ENCODE peak calls at places on chromosomes 1 and 21, in four cellular contexts. One of them, this sample, is unnamed. For H4K20me1, the result is how much of the 10 kb centered on the place peaks cover.

GRCh38 chr1:21106709-21107108 is 70.0 kb downstream of the EIF4G3 start:
- DNase-seq in GM23338: no peak
- DNase-seq in fibroblast of lung: no peak
- DNase-seq in hepatocyte: no peak
- DNase-seq in this sample: no peak

GRCh38 chr1:150185481-150185880 is 35.8 kb downstream of the PLEKHO1 start:
- DNase-seq in fibroblast of lung: no peak
- DNase-seq in GM23338: no peak
- DNase-seq in hepatocyte: no peak
- DNase-seq in this sample: no peak

GRCh38 chr1:245687636-245688535 is 533.1 kb downstream of the KIF26B start:
- DNase-seq in fibroblast of lung: peak
- DNase-seq in hepatocyte: no peak
- DNase-seq in GM23338: peak
- DNase-seq in this sample: no peak

GRCh38 chr21:34227386-34227852 is 136.4 kb upstream of the KCNE2 start:
- DNase-seq in fibroblast of lung: peak
- DNase-seq in hepatocyte: peak
- DNase-seq in GM23338: no peak
- DNase-seq in this sample: no peak

GRCh38 chr1:206583461-206584264 is 28.6 kb downstream of the EIF2D start:
- DNase-seq in fibroblast of lung: peak
- DNase-seq in GM23338: peak
- DNase-seq in hepatocyte: peak
- DNase-seq in this sample: peak

GRCh38 chr1:10663668-10664035 is 132.8 kb downstream of the CASZ1 start:
- DNase-seq in GM23338: peak
- DNase-seq in fibroblast of lung: peak
- DNase-seq in hepatocyte: peak
- DNase-seq in this sample: no peak

GRCh38 chr1:1721201-1721600 is 3.0 kb downstream of the CDK11A start:
- DNase-seq in fibroblast of lung: no peak
- DNase-seq in GM23338: no peak
- DNase-seq in hepatocyte: no peak
- DNase-seq in this sample: no peak

GRCh38 chr1:46575300-46575699 is 23.9 kb upstream of the KNCN start:
- DNase-seq in hepatocyte: no peak
- DNase-seq in GM23338: no peak
- DNase-seq in fibroblast of lung: no peak
- DNase-seq in this sample: no peak

GRCh38 chr1:5598824-5599395 is 393.3 kb downstream of the NPHP4 start:
- DNase-seq in fibroblast of lung: no peak
- DNase-seq in hepatocyte: no peak
- DNase-seq in GM23338: no peak
- DNase-seq in this sample: no peak

GRCh38 chr1:42913426-42914091 is 45.1 kb downstream of the SLC2A1 start:
- DNase-seq in hepatocyte: peak
- DNase-seq in GM23338: peak
- DNase-seq in fibroblast of lung: peak
- DNase-seq in this sample: no peak

GRCh38 chr1:211959221-211959620 is 76.1 kb downstream of the INTS7 start:
- DNase-seq in hepatocyte: no peak
- DNase-seq in fibroblast of lung: no peak
- DNase-seq in GM23338: no peak
- DNase-seq in this sample: no peak

GRCh38 chr1:100657876-100658715 is 61.4 kb upstream of the VCAM1 start:
- DNase-seq in fibroblast of lung: peak
- DNase-seq in hepatocyte: peak
- DNase-seq in GM23338: no peak
- DNase-seq in this sample: no peak

GRCh38 chr1:154999651-155000474 is 2.7 kb upstream of the ZBTB7B start:
- DNase-seq in fibroblast of lung: peak
- DNase-seq in hepatocyte: peak
- DNase-seq in GM23338: peak
- DNase-seq in this sample: no peak

GRCh38 chr1:34113887-34114286 is 51.1 kb downstream of the CSMD2 start:
- DNase-seq in hepatocyte: peak
- DNase-seq in GM23338: peak
- DNase-seq in fibroblast of lung: no peak
- DNase-seq in this sample: no peak

GRCh38 chr1:36183309-36183856 is 27.4 kb downstream of the MAP7D1 start:
- DNase-seq in GM23338: no peak
- DNase-seq in hepatocyte: no peak
- DNase-seq in fibroblast of lung: peak
- DNase-seq in this sample: no peak

GRCh38 chr1:93435443-93435842 is 12.5 kb upstream of the FNBP1L start:
- DNase-seq in fibroblast of lung: no peak
- DNase-seq in GM23338: no peak
- DNase-seq in hepatocyte: no peak
- DNase-seq in this sample: no peak

GRCh38 chr1:115647507-115647906 is 5.7 kb downstream of the VANGL1 start:
- DNase-seq in fibroblast of lung: no peak
- DNase-seq in GM23338: no peak
- DNase-seq in hepatocyte: no peak
- DNase-seq in this sample: no peak

GRCh38 chr21:41562101-41563000 is 54.4 kb upstream of the TMPRSS2 start:
- DNase-seq in hepatocyte: no peak
- DNase-seq in fibroblast of lung: no peak
- DNase-seq in GM23338: no peak
- DNase-seq in this sample: no peak

GRCh38 chr1:12314328-12314903 is 84.6 kb downstream of the VPS13D start:
- DNase-seq in fibroblast of lung: peak
- DNase-seq in GM23338: no peak
- DNase-seq in hepatocyte: no peak
- DNase-seq in this sample: no peak

GRCh38 chr1:106055900-106056299 is 1000.6 kb upstream of the PRMT6 start:
- DNase-seq in GM23338: no peak
- DNase-seq in fibroblast of lung: no peak
- DNase-seq in hepatocyte: peak
- DNase-seq in this sample: no peak

GRCh38 chr1:63128562-63128961 is 193.8 kb upstream of the FOXD3 start:
- DNase-seq in GM23338: no peak
- DNase-seq in fibroblast of lung: no peak
- DNase-seq in hepatocyte: peak
- DNase-seq in this sample: no peak

GRCh38 chr1:151994956-151995355 is 1.3 kb upstream of the S100A10 start:
- DNase-seq in hepatocyte: peak
- DNase-seq in fibroblast of lung: peak
- DNase-seq in GM23338: peak
- DNase-seq in this sample: no peak

GRCh38 chr1:109472779-109473178 is 6.4 kb downstream of the SYPL2 start:
- DNase-seq in GM23338: no peak
- DNase-seq in hepatocyte: no peak
- DNase-seq in fibroblast of lung: no peak
- DNase-seq in this sample: no peak

GRCh38 chr1:177471244-177471643 is 300.5 kb downstream of the BRINP2 start:
- DNase-seq in GM23338: no peak
- DNase-seq in hepatocyte: no peak
- DNase-seq in fibroblast of lung: peak
- DNase-seq in this sample: no peak

GRCh38 chr1:247638011-247638410 is 32.6 kb downstream of the OR2G3 start:
- DNase-seq in hepatocyte: no peak
- DNase-seq in fibroblast of lung: no peak
- DNase-seq in GM23338: no peak
- DNase-seq in this sample: no peak

GRCh38 chr1:9476790-9477463 is 62.3 kb upstream of the SLC25A33 start:
- DNase-seq in hepatocyte: no peak
- DNase-seq in fibroblast of lung: peak
- DNase-seq in GM23338: no peak
- DNase-seq in this sample: peak

GRCh38 chr1:71650126-71650525 is 569.3 kb upstream of the ZRANB2 start:
- DNase-seq in hepatocyte: no peak
- DNase-seq in fibroblast of lung: no peak
- DNase-seq in GM23338: no peak
- DNase-seq in this sample: no peak

GRCh38 chr1:1833456-1833855 is 55.2 kb upstream of the NADK start:
- DNase-seq in fibroblast of lung: no peak
- DNase-seq in GM23338: no peak
- DNase-seq in hepatocyte: no peak
- DNase-seq in this sample: no peak

GRCh38 chr1:17667641-17668040 is 87.5 kb upstream of the ACTL8 start:
- DNase-seq in hepatocyte: no peak
- DNase-seq in GM23338: no peak
- DNase-seq in fibroblast of lung: no peak
- DNase-seq in this sample: no peak
- H4K20me1 ChIP-seq in hepatocyte: under half
- H4K20me1 ChIP-seq in GM23338: under half
- H4K20me1 ChIP-seq in fibroblast of lung: under half
- H4K20me1 ChIP-seq in this sample: under half

DNA sequence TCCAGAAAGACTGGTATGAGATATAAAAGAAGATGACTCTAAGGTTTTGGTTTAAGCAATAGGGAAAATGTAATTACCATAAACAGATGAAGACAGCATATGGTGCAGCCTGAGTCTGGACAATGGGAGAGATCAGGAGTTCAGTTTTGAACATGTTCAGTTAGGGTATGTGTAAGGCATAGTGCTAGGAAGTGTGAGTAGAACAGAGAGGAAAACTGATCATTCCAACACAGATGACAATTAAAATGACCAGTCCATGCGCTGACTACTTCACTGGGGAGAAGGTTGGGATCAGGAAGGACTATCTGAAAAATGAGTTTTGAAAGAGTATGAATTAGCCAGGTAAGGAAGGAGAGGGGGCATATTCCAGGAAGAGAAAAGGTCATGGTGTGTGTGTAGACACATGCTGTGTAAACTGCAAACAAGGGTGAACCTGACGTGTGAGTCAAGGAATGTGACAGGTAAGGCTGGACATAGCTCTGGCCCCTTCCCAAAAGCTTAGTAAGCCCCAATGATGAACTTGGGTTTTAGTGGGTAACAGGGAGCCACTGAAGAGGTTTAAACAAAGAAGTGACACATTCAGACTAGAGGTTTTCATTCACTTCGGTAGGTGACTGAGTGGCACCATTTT is 36.9 kb downstream of the EGLN1 start:
- DNase-seq in fibroblast of lung: peak
- DNase-seq in hepatocyte: peak
- DNase-seq in GM23338: no peak
- DNase-seq in this sample: no peak
- H4K20me1 ChIP-seq in fibroblast of lung: under half
- H4K20me1 ChIP-seq in hepatocyte: under half
- H4K20me1 ChIP-seq in GM23338: under half
- H4K20me1 ChIP-seq in this sample: under half

GRCh38 chr1:89632213-89633102 is 462 bp upstream of the LRRC8C start:
- DNase-seq in hepatocyte: peak
- DNase-seq in fibroblast of lung: peak
- DNase-seq in GM23338: peak
- DNase-seq in this sample: no peak

GRCh38 chr1:89633745-89634625 is 1.1 kb downstream of the LRRC8C start:
- DNase-seq in fibroblast of lung: peak
- DNase-seq in hepatocyte: peak
- DNase-seq in GM23338: peak
- DNase-seq in this sample: no peak

GRCh38 chr1:89633103-89633744 is at the start of gene LRRC8C:
- DNase-seq in fibroblast of lung: peak
- DNase-seq in hepatocyte: peak
- DNase-seq in GM23338: peak
- DNase-seq in this sample: no peak

GRCh38 chr1:89637496-89637895 is 4.6 kb downstream of the LRRC8C start:
- DNase-seq in fibroblast of lung: no peak
- DNase-seq in GM23338: no peak
- DNase-seq in hepatocyte: no peak
- DNase-seq in this sample: no peak

GRCh38 chr1:89635825-89636815 is 3.2 kb downstream of the LRRC8C start:
- DNase-seq in hepatocyte: no peak
- DNase-seq in GM23338: no peak
- DNase-seq in fibroblast of lung: peak
- DNase-seq in this sample: no peak
- H4K20me1 ChIP-seq in hepatocyte: under half
- H4K20me1 ChIP-seq in GM23338: under half
- H4K20me1 ChIP-seq in fibroblast of lung: under half
- H4K20me1 ChIP-seq in this sample: under half

DNA sequence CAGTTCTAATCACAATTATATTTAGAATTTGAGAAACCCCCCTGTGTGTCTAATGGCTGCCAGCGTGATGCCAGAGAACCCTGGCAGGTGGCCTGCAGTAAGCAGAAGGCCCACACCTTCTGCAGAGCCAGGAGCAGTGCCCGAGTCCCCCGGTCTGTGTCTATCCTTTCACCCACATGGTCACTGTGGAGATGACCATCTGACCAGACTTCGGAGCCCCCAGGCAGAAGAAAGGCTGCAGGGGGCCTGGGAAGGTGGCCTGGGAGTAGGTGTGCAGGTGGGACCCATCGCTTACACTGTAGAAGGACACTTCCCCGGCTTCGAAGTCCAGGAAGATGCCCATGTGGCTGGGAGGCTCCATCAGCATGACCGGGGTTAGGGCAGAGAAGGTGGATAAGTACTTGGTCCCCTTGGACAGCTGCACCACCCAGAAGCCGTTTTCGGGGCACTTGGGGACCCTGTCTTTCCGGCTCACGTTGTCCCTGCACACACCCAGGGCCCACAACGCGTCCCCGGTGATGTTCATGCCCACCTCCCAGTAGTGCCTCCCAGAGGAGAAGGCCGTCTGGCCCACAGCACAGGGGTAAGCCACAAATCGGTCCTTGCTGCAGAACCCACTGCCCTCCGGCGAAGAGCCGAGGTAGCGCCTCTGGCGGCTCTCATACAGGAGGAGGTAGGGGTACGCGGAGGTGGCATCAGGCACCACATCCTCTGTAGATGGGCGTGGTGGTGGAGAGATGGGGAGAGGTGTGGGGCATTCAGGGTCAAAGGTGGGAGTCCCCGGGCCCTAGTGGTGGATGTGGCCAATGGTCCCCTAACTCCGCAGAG is 1.6 kb upstream of the TRIM11 start:
- DNase-seq in GM23338: no peak
- DNase-seq in fibroblast of lung: no peak
- DNase-seq in hepatocyte: no peak
- DNase-seq in this sample: no peak
- H4K20me1 ChIP-seq in GM23338: under half
- H4K20me1 ChIP-seq in fibroblast of lung: under half
- H4K20me1 ChIP-seq in hepatocyte: under half
- H4K20me1 ChIP-seq in this sample: under half

DNA sequence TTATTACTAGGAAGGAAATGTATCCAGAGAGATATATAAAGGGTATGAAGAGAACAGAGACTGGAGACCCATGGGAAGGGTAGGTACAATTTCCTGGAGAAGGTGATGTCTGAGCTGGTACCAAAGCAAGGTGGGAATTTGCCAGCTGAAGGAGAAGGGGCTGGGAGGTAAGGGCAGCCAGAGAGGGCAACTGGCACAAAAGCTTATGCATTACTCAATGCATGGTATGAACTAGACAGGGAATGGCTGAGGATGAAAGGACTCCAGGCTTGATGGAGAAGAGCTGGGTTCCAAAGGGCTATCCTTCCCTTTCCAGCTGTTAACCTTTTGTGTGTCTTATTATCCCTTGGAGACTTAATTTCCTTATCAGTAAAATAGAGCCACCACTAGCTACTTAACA is 113.6 kb upstream of the GADD45A start:
- DNase-seq in GM23338: no peak
- DNase-seq in fibroblast of lung: no peak
- DNase-seq in hepatocyte: no peak
- DNase-seq in this sample: no peak
- H4K20me1 ChIP-seq in GM23338: under half
- H4K20me1 ChIP-seq in fibroblast of lung: under half
- H4K20me1 ChIP-seq in hepatocyte: under half
- H4K20me1 ChIP-seq in this sample: under half